ENCODE peak calls at places on chromosomes 16 and 17, in ten cellular contexts. V, O, C, M, W, Q, B, G, Y and A are unnamed samples. For H3K4me1, the result is how much of the 10 kb centered on the place peaks cover.

GRCh38 chr17:45991341-45991740 is 7.7 kb upstream of the STH start:
- DNase-seq in B (no peak), Y (no peak), O (no peak), C (no peak), W (no peak), Q (no peak), G (no peak), M (no peak), V (no peak), A (peak)

GRCh38 chr17:21126645-21127507 is at the start of gene DHRS7B:
- DNase-seq in M (peak), Q (peak), O (peak), Y (peak), V (peak), W (peak), C (peak), G (peak), B (peak), A (peak)

GRCh38 chr17:62757518-62757951 is 50.6 kb downstream of the MARCHF10 start:
- DNase-seq in O (no peak), Q (no peak), G (peak), C (no peak), B (no peak), Y (peak), W (no peak), V (no peak), M (no peak), A (no peak)

GRCh38 chr16:49858200-49859129 is 2.6 kb upstream of the ZNF423 start:
- DNase-seq in Y (no peak), O (peak), M (peak), Q (peak), C (peak), G (peak), B (peak), W (no peak), V (peak), A (peak)

GRCh38 chr17:74210191-74211140 is 2.9 kb upstream of the TTYH2 start:
- DNase-seq in B (peak), V (peak), M (peak), G (peak), Y (peak), O (peak), Q (peak), W (no peak), C (peak), A (no peak)

GRCh38 chr16:895371-895770 is 75.4 kb downstream of the LMF1 start:
- DNase-seq in V (no peak), B (no peak), G (no peak), Q (no peak), O (no peak), W (no peak), M (no peak), C (no peak), Y (no peak), A (no peak)

GRCh38 chr17:49846938-49847712 is 744 bp downstream of the TAC4 start:
- DNase-seq in V (no peak), Q (no peak), O (no peak), W (no peak), M (no peak), G (no peak), B (no peak), Y (no peak), C (no peak), A (no peak)

GRCh38 chr17:7001562-7001961 is 5.7 kb downstream of the ALOX12 start:
- DNase-seq in M (peak), W (no peak), B (peak), V (peak), Q (peak), O (peak), G (no peak), C (no peak), Y (no peak), A (peak)

GRCh38 chr17:7261377-7262191 is 694 bp downstream of the CLDN7 start:
- DNase-seq in M (no peak), B (no peak), W (no peak), O (peak), V (peak), G (no peak), Y (no peak), C (no peak), Q (no peak), A (no peak)

GRCh38 chr16:84027607-84028006 is 15.0 kb downstream of the SLC38A8 start:
- DNase-seq in B (no peak), V (no peak), M (no peak), G (no peak), O (no peak), C (no peak), Q (no peak), W (no peak), Y (no peak), A (no peak)

GRCh38 chr17:8696951-8697745 is 47.5 kb downstream of the CCDC42 start:
- DNase-seq in B (peak), Y (peak), G (peak), M (no peak), O (peak), Q (peak), V (no peak), C (no peak), W (no peak), A (peak)

GRCh38 chr17:48554412-48555090 is 9.6 kb upstream of the HOXB2 start:
- DNase-seq in V (no peak), Y (peak), B (peak), G (peak), M (no peak), Q (no peak), O (no peak), W (no peak), C (no peak), A (no peak)
- H3K4me1 ChIP-seq in V (under half), Y (half or more), B (under half), G (half or more), M (under half), Q (half or more), O (under half), W (under half), C (under half), A (under half)

GRCh38 chr17:10616502-10617119 is 40.5 kb downstream of the MYH3 start:
- DNase-seq in G (peak), W (no peak), V (peak), C (peak), M (peak), O (peak), Q (peak), Y (peak), B (peak), A (peak)

GRCh38 chr17:10612957-10613744 is 44.0 kb downstream of the MYH3 start:
- DNase-seq in Q (peak), O (peak), C (no peak), M (no peak), Y (peak), B (no peak), V (peak), G (peak), W (no peak), A (no peak)

GRCh38 chr17:10610821-10611323 is 46.2 kb downstream of the MYH3 start:
- DNase-seq in Y (no peak), Q (no peak), W (no peak), B (no peak), G (no peak), O (no peak), C (no peak), M (no peak), V (no peak), A (no peak)

GRCh38 chr17:10614536-10615155 is 42.5 kb downstream of the MYH3 start:
- DNase-seq in G (peak), V (peak), B (peak), Y (peak), O (peak), M (peak), Q (peak), C (peak), W (no peak), A (no peak)

DNA sequence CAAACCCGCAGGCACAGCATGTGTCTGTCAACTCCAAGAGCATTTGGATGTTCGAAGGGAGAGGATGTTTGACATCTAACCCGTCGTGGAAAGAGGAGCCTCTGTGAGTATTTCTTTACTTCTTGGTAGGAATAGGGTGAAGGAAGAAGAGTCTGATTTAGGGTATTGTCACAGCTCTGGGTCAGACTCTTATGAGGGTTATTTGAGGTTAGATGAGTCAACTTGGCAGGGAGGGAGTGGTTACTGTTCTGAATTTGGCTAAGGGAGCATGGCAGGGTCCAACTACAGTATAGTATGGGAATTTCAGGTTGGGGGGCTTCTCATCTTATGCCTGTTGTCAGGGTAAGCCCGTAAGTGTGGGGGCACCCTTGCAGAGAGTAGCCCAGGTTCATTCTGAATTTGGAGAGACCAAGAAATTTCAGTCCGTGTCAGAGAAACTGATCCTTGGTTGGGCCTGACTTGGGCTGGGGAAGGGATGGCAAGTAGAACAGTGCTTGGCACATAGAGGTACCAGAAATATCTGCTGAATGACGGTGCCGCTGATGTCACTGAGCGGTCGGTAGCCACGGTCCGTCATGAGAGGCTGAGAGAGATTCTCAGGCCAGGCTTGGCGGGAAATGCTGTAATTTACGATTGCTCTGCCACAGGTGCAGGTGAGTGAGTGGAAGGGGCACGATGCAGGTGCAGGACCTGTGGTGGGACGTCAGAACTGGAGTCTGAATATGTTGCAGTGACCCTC is 43.2 kb downstream of the MYH3 start:
- DNase-seq in W (no peak), V (peak), C (no peak), M (no peak), O (no peak), B (no peak), Q (peak), Y (peak), G (peak), A (no peak)
- H3K9ac ChIP-seq in W (no peak), V (peak), C (no peak), M (no peak), O (no peak), B (no peak), Q (peak), Y (no peak), G (no peak), A (no peak)

DNA sequence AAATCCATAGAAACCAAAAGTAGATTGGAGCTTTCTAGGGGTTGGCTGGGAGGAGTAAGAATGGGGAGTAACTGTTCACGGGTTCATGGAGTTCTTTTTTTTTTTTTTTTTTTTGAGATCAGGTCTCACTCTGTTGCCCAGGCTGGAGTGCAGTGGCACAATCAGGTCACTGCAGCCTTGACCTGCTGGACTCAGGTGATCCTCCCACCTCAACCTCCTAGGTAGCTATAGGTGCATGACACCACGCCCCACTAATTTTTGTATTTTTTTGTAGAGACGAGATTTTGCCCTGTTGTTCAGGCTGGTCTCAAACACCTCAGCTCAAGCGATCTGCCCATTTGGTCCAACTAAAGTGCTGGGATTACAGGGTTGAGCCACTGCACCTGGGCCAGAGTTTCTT is 1.5 kb downstream of the NMRAL1 start:
- DNase-seq in W (no peak), C (no peak), G (no peak), Q (no peak), O (no peak), Y (no peak), V (no peak), B (no peak), M (no peak), A (no peak)
- H3K4me1 ChIP-seq in W (under half), C (under half), G (under half), Q (under half), O (under half), Y (under half), V (under half), B (under half), M (under half), A (under half)

DNA sequence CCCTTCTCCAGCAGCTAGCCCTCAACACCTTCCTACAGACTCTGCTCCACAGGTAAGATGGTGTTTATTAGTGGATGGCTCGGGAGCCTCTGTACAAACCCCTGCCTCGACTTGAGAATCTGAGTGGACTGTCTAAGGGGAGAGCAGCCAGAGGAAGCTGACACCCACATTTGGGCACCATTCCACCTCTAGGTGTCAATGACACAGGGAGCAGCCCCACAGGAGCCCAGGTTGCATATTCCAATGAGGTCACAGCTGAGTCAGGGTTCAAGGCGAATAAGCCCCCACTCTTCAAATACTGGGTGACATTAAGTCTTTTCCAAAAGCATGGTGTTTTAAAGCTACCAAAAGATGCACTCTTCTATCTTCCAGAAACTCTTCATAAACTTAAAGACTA is 31.9 kb downstream of the RANBP10 start:
- DNase-seq in Y (no peak), Q (no peak), O (no peak), V (no peak), G (no peak), W (no peak), B (no peak), C (no peak), M (no peak), A (no peak)
- H3K9ac ChIP-seq in Y (no peak), Q (no peak), O (no peak), V (no peak), G (no peak), W (no peak), B (no peak), C (no peak), M (no peak), A (no peak)

GRCh38 chr17:78268191-78268874 is 36.9 kb downstream of the TMEM235 start:
- DNase-seq in Q (no peak), G (no peak), V (no peak), O (no peak), Y (no peak), B (no peak), M (no peak), W (no peak), C (no peak), A (peak)

GRCh38 chr17:78271419-78272160 is 40.2 kb downstream of the TMEM235 start:
- DNase-seq in Q (no peak), B (no peak), Y (no peak), V (no peak), M (no peak), G (no peak), W (no peak), C (no peak), O (peak), A (no peak)

GRCh38 chr17:78269893-78270490 is 38.6 kb downstream of the TMEM235 start:
- DNase-seq in O (peak), W (no peak), C (no peak), M (no peak), Q (no peak), V (no peak), Y (no peak), G (no peak), B (peak), A (no peak)

GRCh38 chr17:78267257-78268073 is 36.0 kb downstream of the TMEM235 start:
- DNase-seq in W (no peak), C (no peak), Q (no peak), B (no peak), G (no peak), O (no peak), V (no peak), M (no peak), Y (no peak), A (peak)

GRCh38 chr17:78268960-78269892 is 37.8 kb downstream of the TMEM235 start:
- DNase-seq in V (no peak), G (peak), B (peak), C (no peak), W (no peak), Y (peak), M (no peak), O (peak), Q (no peak), A (peak)
- H3K4me1 ChIP-seq in V (under half), G (under half), B (under half), C (under half), W (under half), Y (under half), M (under half), O (under half), Q (under half), A (under half)

DNA sequence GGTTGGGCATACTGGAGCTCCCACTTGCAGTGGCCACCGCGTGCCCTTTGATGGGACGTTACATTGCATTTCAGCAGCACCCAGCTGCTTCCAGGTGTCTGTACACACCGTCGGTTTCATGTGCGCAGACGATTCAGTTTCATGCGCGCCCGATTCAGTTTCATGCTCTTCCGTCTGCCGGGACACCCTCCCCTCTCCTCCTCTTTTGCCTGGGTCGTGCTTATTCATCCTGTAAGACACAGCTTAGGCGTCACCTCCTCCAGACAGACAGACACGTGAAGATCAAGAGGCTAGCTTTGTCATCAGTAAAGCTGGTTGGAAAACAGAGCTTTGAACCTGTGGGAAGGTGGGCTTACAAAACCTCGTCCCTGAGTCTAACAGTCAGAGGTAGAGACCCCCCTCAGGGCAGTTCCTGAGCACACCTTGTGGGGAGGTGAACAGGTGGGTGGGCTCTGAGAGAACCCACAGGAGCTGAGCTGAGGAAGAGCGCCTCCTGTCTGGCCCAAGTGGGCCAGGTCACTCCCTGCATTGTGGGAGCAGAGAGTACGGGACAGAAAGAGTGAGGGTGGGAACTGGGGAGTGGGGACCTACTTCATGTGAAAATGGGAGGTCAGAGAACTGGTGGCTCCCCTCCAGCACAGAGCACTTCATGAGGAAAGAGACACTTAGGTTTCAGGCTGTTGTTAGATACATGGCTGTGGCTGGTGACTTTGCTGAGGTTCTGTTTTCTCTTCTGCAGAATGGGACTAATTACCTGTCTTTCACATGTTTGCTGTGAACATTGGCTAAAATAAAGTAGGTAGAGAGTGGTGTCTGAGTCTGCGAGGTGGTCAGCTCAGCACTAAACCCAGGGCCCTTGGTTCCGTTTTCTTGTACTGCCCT is 122.1 kb downstream of the SNX29 start:
- DNase-seq in V (no peak), W (no peak), Y (no peak), G (no peak), C (no peak), M (no peak), O (no peak), B (no peak), Q (no peak), A (peak)
- H3K9ac ChIP-seq in V (no peak), W (no peak), Y (no peak), G (no peak), C (no peak), M (no peak), O (no peak), B (no peak), Q (no peak), A (no peak)

DNA sequence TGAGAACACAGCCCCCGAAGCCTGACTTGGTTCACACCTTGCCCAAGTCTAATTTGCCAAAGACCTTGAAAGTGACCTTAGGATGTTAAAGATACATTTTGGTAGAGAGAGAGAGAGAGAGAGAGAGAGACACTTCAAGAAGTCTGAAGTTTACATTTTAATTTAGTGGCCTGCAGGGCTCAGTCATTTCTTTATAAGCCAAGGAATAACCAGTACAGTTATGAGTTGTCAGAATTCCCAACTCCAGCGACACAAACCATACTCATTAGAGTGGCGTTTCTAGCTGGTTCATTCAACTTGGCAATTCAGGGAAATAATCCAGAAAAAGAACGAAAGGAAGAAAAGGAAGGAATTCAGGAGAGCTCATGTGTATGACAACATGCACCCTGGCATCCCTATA is 204.1 kb downstream of the CCDC182 start:
- DNase-seq in Q (no peak), G (no peak), O (no peak), Y (no peak), W (no peak), B (no peak), M (no peak), C (no peak), V (no peak), A (no peak)
- H3K4me1 ChIP-seq in Q (under half), G (under half), O (under half), Y (under half), W (under half), B (half or more), M (half or more), C (half or more), V (under half), A (under half)